ENCODE peak calls at places on chromosomes 6 and 20, in eight cellular contexts. One of them, this sample, is unnamed.
A peak's percentile ranks its signal among the peaks of the same experiment; 100 is the strongest.

GRCh38 chr6:106799008-106799952 is 169.9 kb downstream of the QRSL1 start:
- DNase-seq in hepatocyte: peak; percentile 35
- DNase-seq in naive thymus-derived CD4-positive, alpha-beta T cell: no peak
- DNase-seq in GM12865: peak; percentile 78
- DNase-seq in RWPE1: peak; percentile 23
- DNase-seq in SJSA1: peak; percentile 90
- DNase-seq in CD8-positive, alpha-beta memory T cell: no peak
- DNase-seq in A549: peak; percentile 18
- DNase-seq in this sample: peak; percentile 94

GRCh38 chr6:8392569-8392968 is 42.8 kb downstream of the SLC35B3 start:
- DNase-seq in hepatocyte: peak; percentile 22
- DNase-seq in A549: no peak
- DNase-seq in CD8-positive, alpha-beta memory T cell: no peak
- DNase-seq in RWPE1: no peak
- DNase-seq in SJSA1: no peak
- DNase-seq in naive thymus-derived CD4-positive, alpha-beta T cell: no peak
- DNase-seq in GM12865: peak; percentile 2
- DNase-seq in this sample: no peak

GRCh38 chr6:41374618-41375590 is 39.5 kb downstream of the NCR2 start:
- DNase-seq in SJSA1: no peak
- DNase-seq in CD8-positive, alpha-beta memory T cell: no peak
- DNase-seq in A549: no peak
- DNase-seq in RWPE1: no peak
- DNase-seq in hepatocyte: peak; percentile 30
- DNase-seq in naive thymus-derived CD4-positive, alpha-beta T cell: no peak
- DNase-seq in GM12865: no peak
- DNase-seq in this sample: no peak

GRCh38 chr6:54988576-54988975 is 142.0 kb downstream of the FAM83B start:
- DNase-seq in GM12865: no peak
- DNase-seq in CD8-positive, alpha-beta memory T cell: no peak
- DNase-seq in RWPE1: peak; percentile 17
- DNase-seq in naive thymus-derived CD4-positive, alpha-beta T cell: no peak
- DNase-seq in SJSA1: no peak
- DNase-seq in A549: no peak
- DNase-seq in hepatocyte: no peak
- DNase-seq in this sample: no peak

GRCh38 chr6:35385457-35386202 is 43.3 kb downstream of the PPARD start:
- DNase-seq in naive thymus-derived CD4-positive, alpha-beta T cell: no peak
- DNase-seq in CD8-positive, alpha-beta memory T cell: no peak
- DNase-seq in A549: no peak
- DNase-seq in RWPE1: no peak
- DNase-seq in SJSA1: peak; percentile 55
- DNase-seq in GM12865: no peak
- DNase-seq in hepatocyte: peak; percentile 38
- DNase-seq in this sample: no peak

GRCh38 chr6:88166493-88166900 is 350 bp upstream of the CNR1 start:
- DNase-seq in CD8-positive, alpha-beta memory T cell: no peak
- DNase-seq in GM12865: peak; percentile 45
- DNase-seq in A549: no peak
- DNase-seq in hepatocyte: peak; percentile 34
- DNase-seq in SJSA1: no peak
- DNase-seq in naive thymus-derived CD4-positive, alpha-beta T cell: no peak
- DNase-seq in RWPE1: no peak
- DNase-seq in this sample: no peak

GRCh38 chr6:148563066-148563465 is 183.8 kb upstream of the UST start:
- DNase-seq in naive thymus-derived CD4-positive, alpha-beta T cell: no peak
- DNase-seq in A549: no peak
- DNase-seq in CD8-positive, alpha-beta memory T cell: no peak
- DNase-seq in RWPE1: no peak
- DNase-seq in GM12865: no peak
- DNase-seq in hepatocyte: no peak
- DNase-seq in SJSA1: no peak
- DNase-seq in this sample: no peak

GRCh38 chr6:37311666-37312473 is 41.9 kb upstream of the RNF8 start:
- DNase-seq in CD8-positive, alpha-beta memory T cell: no peak
- DNase-seq in RWPE1: no peak
- DNase-seq in naive thymus-derived CD4-positive, alpha-beta T cell: no peak
- DNase-seq in A549: no peak
- DNase-seq in hepatocyte: peak; percentile 29
- DNase-seq in GM12865: no peak
- DNase-seq in SJSA1: no peak
- DNase-seq in this sample: no peak

GRCh38 chr20:57801046-57801445 is 91.2 kb upstream of the PMEPA1 start:
- DNase-seq in SJSA1: no peak
- DNase-seq in A549: no peak
- DNase-seq in naive thymus-derived CD4-positive, alpha-beta T cell: no peak
- DNase-seq in RWPE1: no peak
- DNase-seq in hepatocyte: no peak
- DNase-seq in GM12865: no peak
- DNase-seq in CD8-positive, alpha-beta memory T cell: no peak
- DNase-seq in this sample: peak; percentile 20

GRCh38 chr6:144535630-144536029 is 250.5 kb downstream of the UTRN start:
- DNase-seq in GM12865: no peak
- DNase-seq in CD8-positive, alpha-beta memory T cell: no peak
- DNase-seq in A549: no peak
- DNase-seq in naive thymus-derived CD4-positive, alpha-beta T cell: no peak
- DNase-seq in SJSA1: no peak
- DNase-seq in hepatocyte: no peak
- DNase-seq in RWPE1: no peak
- DNase-seq in this sample: no peak